ENCODE peak calls at places on chromosome 2, in nine cellular contexts. Q is heart left ventricle, P is hepatocyte, N is heart right ventricle, M is colonic mucosa, G is right cardiac atrium, X is cardiac muscle cell, R is GM23248, E is ovary. Z is an unnamed sample. For H3K4me1, the result is how much of the 10 kb centered on the place peaks cover.

GRCh38 chr2:126749537-126749936 is 93.6 kb downstream of the GYPC start:
- DNase-seq in G (no peak), R (peak), M (no peak), P (no peak), E (no peak), Q (no peak), N (peak), X (peak), Z (no peak)

GRCh38 chr2:150167711-150168110 is 319.8 kb downstream of the RND3 start:
- DNase-seq in M (no peak), Q (no peak), E (no peak), R (peak), N (no peak), X (peak), P (peak), G (no peak), Z (no peak)

GRCh38 chr2:605674-606608 is 71.3 kb downstream of the TMEM18 start:
- DNase-seq in Q (no peak), X (no peak), G (peak), P (no peak), N (no peak), R (no peak), E (no peak), M (no peak), Z (no peak)

GRCh38 chr2:176136375-176137248 is 7.1 kb downstream of the HOXD8 start:
- DNase-seq in G (no peak), X (peak), R (peak), E (peak), N (no peak), P (peak), M (peak), Q (no peak), Z (peak)

GRCh38 chr2:152500777-152501176 is 165.8 kb downstream of the FMNL2 start:
- DNase-seq in M (no peak), E (no peak), R (no peak), P (no peak), N (no peak), X (no peak), Q (no peak), G (peak), Z (no peak)

GRCh38 chr2:1543776-1544477 is 130.7 kb downstream of the TPO start:
- DNase-seq in G (no peak), P (no peak), E (no peak), R (no peak), N (no peak), M (no peak), Q (no peak), X (no peak), Z (peak)

GRCh38 chr2:220855296-220855695 is 716.8 kb downstream of the EPHA4 start:
- DNase-seq in G (no peak), N (peak), E (no peak), X (peak), P (no peak), M (no peak), R (peak), Q (peak), Z (no peak)

GRCh38 chr2:12507295-12507694 is 209.4 kb upstream of the TRIB2 start:
- DNase-seq in G (no peak), Q (no peak), M (no peak), E (peak), R (peak), X (peak), P (no peak), N (no peak), Z (no peak)

GRCh38 chr2:128091691-128092050 is 671 bp downstream of the UGGT1 start:
- DNase-seq in M (no peak), R (peak), Q (no peak), P (no peak), X (no peak), G (no peak), E (no peak), N (no peak), Z (no peak)

GRCh38 chr2:230774348-230774951 is 61.8 kb downstream of the CAB39 start:
- DNase-seq in X (peak), G (no peak), R (peak), P (no peak), M (no peak), N (no peak), E (no peak), Q (no peak), Z (no peak)

GRCh38 chr2:230773039-230773773 is 60.6 kb downstream of the CAB39 start:
- DNase-seq in G (no peak), X (no peak), N (no peak), M (no peak), P (no peak), E (no peak), R (no peak), Q (no peak), Z (no peak)

GRCh38 chr2:230772189-230772588 is 59.5 kb downstream of the CAB39 start:
- DNase-seq in R (no peak), P (no peak), N (no peak), E (no peak), G (no peak), M (no peak), Q (no peak), X (no peak), Z (no peak)

GRCh38 chr2:230767862-230768388 is 55.3 kb downstream of the CAB39 start:
- DNase-seq in P (no peak), R (no peak), M (no peak), G (no peak), N (no peak), X (no peak), Q (no peak), E (no peak), Z (no peak)

DNA sequence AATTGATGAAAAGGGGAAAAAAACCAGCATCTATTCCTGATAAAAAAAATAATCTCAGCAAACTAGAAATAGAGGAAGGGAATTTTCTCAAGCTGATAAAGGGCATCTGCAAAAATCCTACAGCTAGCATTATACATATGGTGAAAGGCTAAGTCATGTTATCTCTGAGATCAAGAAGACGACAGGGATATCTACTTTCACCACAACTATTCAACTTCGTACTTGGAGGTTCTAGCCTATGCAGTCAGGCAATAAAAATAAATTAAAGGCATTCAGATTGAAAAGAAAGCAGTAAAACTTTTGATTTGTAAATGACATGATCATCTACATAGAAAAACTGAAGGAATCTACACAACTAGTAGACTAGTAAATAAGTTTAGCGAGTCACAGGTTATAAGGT is 58.2 kb downstream of the CAB39 start:
- DNase-seq in M (no peak), Q (no peak), P (no peak), X (no peak), N (no peak), E (no peak), G (no peak), R (no peak), Z (no peak)
- H3K27ac ChIP-seq in M (no peak), Q (no peak), P (no peak), X (no peak), N (no peak), E (no peak), G (no peak), R (no peak), Z (no peak)

DNA sequence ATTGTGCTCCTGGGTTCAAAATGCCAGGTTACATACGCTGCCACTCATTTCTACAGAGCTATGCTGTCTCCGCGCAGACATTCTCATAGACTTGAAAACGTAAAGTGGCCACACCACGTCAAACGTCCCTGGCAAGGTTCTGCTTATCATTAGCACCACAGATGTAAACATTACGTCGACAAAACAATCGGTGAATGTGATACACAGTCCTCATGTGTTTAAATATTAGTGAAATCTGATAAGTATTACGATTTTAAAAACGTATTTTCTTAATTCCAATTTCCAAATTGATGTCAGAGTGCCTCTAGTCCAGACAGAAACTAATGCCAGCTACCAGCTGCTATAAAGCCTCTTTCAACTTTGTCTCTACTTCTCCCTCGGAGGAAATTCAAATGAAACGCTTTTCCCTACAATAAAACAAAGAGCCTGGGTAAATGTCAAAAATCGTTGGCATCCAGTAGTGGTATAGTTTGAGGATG is 1.1 kb downstream of the STK17B start:
- DNase-seq in E (no peak), N (peak), M (peak), X (peak), R (peak), Q (no peak), P (peak), G (no peak), Z (no peak)
- H3K4me1 ChIP-seq in E (under half), N (under half), M (under half), X (under half), R (under half), Q (under half), P (under half), G (under half), Z (under half)

DNA sequence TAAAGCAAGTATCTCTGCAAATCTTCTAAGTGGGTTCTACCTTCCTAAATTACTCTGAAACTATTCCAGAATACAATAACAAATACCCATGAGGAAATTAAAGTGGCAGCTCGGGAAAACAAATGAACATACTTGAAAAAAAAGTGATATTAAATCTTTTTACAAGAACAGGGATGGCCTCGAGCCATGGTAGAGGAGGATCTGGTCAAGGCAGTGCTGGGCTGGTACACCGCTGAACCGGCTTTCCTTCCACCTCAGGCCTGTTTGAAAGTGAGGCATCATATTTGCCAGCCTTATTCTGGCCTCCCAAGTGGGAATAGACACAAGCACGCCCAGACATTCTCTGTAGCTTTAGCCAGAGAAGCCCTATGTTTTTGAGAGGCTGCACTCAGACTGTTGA is 124.5 kb upstream of the CDCA7 start:
- DNase-seq in N (no peak), X (no peak), Q (no peak), P (no peak), E (no peak), R (no peak), M (no peak), G (no peak), Z (no peak)
- H3K27ac ChIP-seq in N (no peak), X (no peak), Q (no peak), P (no peak), E (no peak), R (no peak), M (no peak), G (no peak), Z (no peak)

GRCh38 chr2:20606198-20606597 is 44.7 kb downstream of the HS1BP3 start:
- DNase-seq in P (no peak), G (no peak), M (no peak), X (no peak), R (no peak), E (no peak), N (no peak), Q (no peak), Z (no peak)
- H3K4me1 ChIP-seq in P (under half), G (under half), M (under half), X (under half), R (under half), E (under half), N (under half), Q (under half), Z (under half)

GRCh38 chr2:101467306-101467705 is 7.6 kb downstream of the RFX8 start:
- DNase-seq in X (no peak), R (no peak), M (no peak), P (no peak), N (no peak), E (no peak), Q (no peak), G (no peak), Z (no peak)

GRCh38 chr2:101466426-101466825 is 8.5 kb downstream of the RFX8 start:
- DNase-seq in X (no peak), G (no peak), Q (no peak), N (no peak), M (no peak), E (no peak), P (no peak), R (no peak), Z (no peak)

GRCh38 chr2:101463458-101463857 is 11.5 kb downstream of the RFX8 start:
- DNase-seq in P (no peak), R (no peak), X (no peak), N (no peak), M (no peak), Q (no peak), E (no peak), G (peak), Z (no peak)

GRCh38 chr2:101463885-101464653 is 10.8 kb downstream of the RFX8 start:
- DNase-seq in G (no peak), E (no peak), Q (no peak), X (peak), M (no peak), N (peak), P (no peak), R (peak), Z (no peak)

GRCh38 chr2:101464841-101465240 is 10.1 kb downstream of the RFX8 start:
- DNase-seq in G (no peak), M (no peak), R (peak), Q (no peak), P (no peak), E (no peak), N (no peak), X (peak), Z (no peak)
- H3K27ac ChIP-seq in G (no peak), M (no peak), R (peak), Q (peak), P (no peak), E (no peak), N (peak), X (no peak), Z (no peak)

GRCh38 chr2:16615246-16615645 is 50.4 kb downstream of the CYRIA start:
- DNase-seq in M (no peak), E (no peak), Q (no peak), G (no peak), X (no peak), N (no peak), R (no peak), P (no peak), Z (no peak)
- H3K4me1 ChIP-seq in M (under half), E (under half), Q (half or more), G (under half), X (under half), N (under half), R (under half), P (under half), Z (under half)

DNA sequence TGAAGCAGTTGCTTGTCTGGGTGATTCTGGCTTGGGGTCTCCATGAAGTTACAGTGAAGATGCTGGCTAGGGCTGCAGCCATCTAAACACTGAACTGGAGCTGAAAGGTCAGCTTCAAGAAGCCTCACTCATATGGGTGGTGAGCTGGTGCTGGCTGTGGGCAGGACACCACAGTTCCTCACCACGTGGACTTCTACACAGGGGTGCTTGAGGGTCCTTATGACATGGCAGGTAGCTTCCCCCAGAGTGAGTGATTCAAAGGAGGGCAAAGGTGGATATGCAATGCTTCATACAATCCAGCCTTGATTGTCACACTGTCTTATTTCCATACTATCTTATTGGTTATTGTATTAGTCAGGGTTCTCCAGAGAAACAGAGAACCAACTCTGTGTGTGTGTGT is 6.0 kb downstream of the CD302 start:
- DNase-seq in P (no peak), E (no peak), X (no peak), N (no peak), Q (no peak), M (no peak), G (no peak), R (no peak), Z (no peak)
- H3K27ac ChIP-seq in P (no peak), E (no peak), X (no peak), N (no peak), Q (no peak), M (no peak), G (no peak), R (no peak), Z (no peak)

GRCh38 chr2:240458044-240458899 is 22.8 kb downstream of the GPC1 start:
- DNase-seq in E (peak), N (no peak), P (no peak), M (no peak), X (no peak), R (no peak), G (peak), Q (peak), Z (peak)
- H3K4me1 ChIP-seq in E (under half), N (under half), P (under half), M (under half), X (under half), R (under half), G (under half), Q (under half), Z (under half)

DNA sequence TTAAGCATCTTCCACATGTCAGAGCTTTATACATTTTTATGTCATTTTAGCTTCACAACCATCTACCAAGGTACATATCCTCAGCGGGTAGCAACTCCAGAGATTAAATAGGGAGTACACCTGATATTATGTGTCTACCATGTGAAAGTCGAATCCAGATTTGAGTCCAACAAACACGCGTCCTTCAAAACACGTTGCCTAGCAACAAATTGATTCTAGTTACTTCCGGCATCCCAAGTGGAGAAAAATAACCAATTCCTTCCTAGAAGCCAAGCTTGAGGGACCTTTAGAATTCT is 222 bp upstream of the ERICH2 start:
- DNase-seq in M (no peak), X (no peak), R (no peak), E (no peak), P (no peak), N (no peak), Q (no peak), G (no peak), Z (no peak)
- H3K27ac ChIP-seq in M (no peak), X (peak), R (no peak), E (no peak), P (peak), N (no peak), Q (no peak), G (no peak), Z (no peak)